ENCODE peak calls at places on chromosome 22, in eight cellular contexts. One of them, this sample, is unnamed.

GRCh38 chr22:45164217-45165123 is 745 bp downstream of the NUP50 start:
- DNase-seq in amygdala: no peak
- DNase-seq in left colon: peak
- DNase-seq in NCI-H460: no peak
- DNase-seq in EL: peak
- DNase-seq in fibroblast of lung: peak
- DNase-seq in A549: no peak
- DNase-seq in activated naive CD4-positive, alpha-beta T cell: peak
- DNase-seq in this sample: no peak

GRCh38 chr22:31637375-31637937 is 24.6 kb downstream of the PISD start:
- DNase-seq in amygdala: no peak
- DNase-seq in left colon: peak
- DNase-seq in NCI-H460: no peak
- DNase-seq in EL: no peak
- DNase-seq in fibroblast of lung: no peak
- DNase-seq in A549: no peak
- DNase-seq in activated naive CD4-positive, alpha-beta T cell: no peak
- DNase-seq in this sample: no peak

GRCh38 chr22:37627545-37627944 is 11.9 kb upstream of the SH3BP1 start:
- DNase-seq in amygdala: no peak
- DNase-seq in left colon: peak
- DNase-seq in NCI-H460: no peak
- DNase-seq in EL: no peak
- DNase-seq in fibroblast of lung: no peak
- DNase-seq in A549: no peak
- DNase-seq in activated naive CD4-positive, alpha-beta T cell: peak
- DNase-seq in this sample: no peak

GRCh38 chr22:36870250-36870649 is 9.4 kb downstream of the NCF4 start:
- DNase-seq in amygdala: no peak
- DNase-seq in left colon: no peak
- DNase-seq in NCI-H460: no peak
- DNase-seq in EL: no peak
- DNase-seq in fibroblast of lung: no peak
- DNase-seq in A549: peak
- DNase-seq in activated naive CD4-positive, alpha-beta T cell: no peak
- DNase-seq in this sample: no peak

GRCh38 chr22:40407021-40407761 is 36.8 kb downstream of the SGSM3 start:
- DNase-seq in amygdala: no peak
- DNase-seq in left colon: no peak
- DNase-seq in NCI-H460: no peak
- DNase-seq in EL: no peak
- DNase-seq in fibroblast of lung: no peak
- DNase-seq in A549: no peak
- DNase-seq in activated naive CD4-positive, alpha-beta T cell: no peak
- DNase-seq in this sample: no peak

GRCh38 chr22:21755855-21756284 is 20.3 kb upstream of the YPEL1 start:
- DNase-seq in amygdala: no peak
- DNase-seq in left colon: no peak
- DNase-seq in NCI-H460: no peak
- DNase-seq in EL: peak
- DNase-seq in fibroblast of lung: peak
- DNase-seq in A549: no peak
- DNase-seq in activated naive CD4-positive, alpha-beta T cell: no peak
- DNase-seq in this sample: peak

GRCh38 chr22:36328635-36329216 is 59.0 kb downstream of the MYH9 start:
- DNase-seq in amygdala: no peak
- DNase-seq in left colon: peak
- DNase-seq in NCI-H460: no peak
- DNase-seq in EL: peak
- DNase-seq in fibroblast of lung: peak
- DNase-seq in A549: peak
- DNase-seq in activated naive CD4-positive, alpha-beta T cell: no peak
- DNase-seq in this sample: peak

GRCh38 chr22:43441751-43442150 is 29.9 kb downstream of the MPPED1 start:
- DNase-seq in amygdala: no peak
- DNase-seq in left colon: no peak
- DNase-seq in NCI-H460: no peak
- DNase-seq in EL: no peak
- DNase-seq in fibroblast of lung: no peak
- DNase-seq in A549: no peak
- DNase-seq in activated naive CD4-positive, alpha-beta T cell: no peak
- DNase-seq in this sample: no peak

GRCh38 chr22:42280140-42280539 is 9.7 kb upstream of the TCF20 start:
- DNase-seq in amygdala: no peak
- DNase-seq in left colon: no peak
- DNase-seq in NCI-H460: no peak
- DNase-seq in EL: no peak
- DNase-seq in fibroblast of lung: no peak
- DNase-seq in A549: no peak
- DNase-seq in activated naive CD4-positive, alpha-beta T cell: no peak
- DNase-seq in this sample: no peak

GRCh38 chr22:47032091-47032943 is 269.9 kb downstream of the TBC1D22A start:
- DNase-seq in amygdala: no peak
- DNase-seq in left colon: peak
- DNase-seq in NCI-H460: no peak
- DNase-seq in EL: no peak
- DNase-seq in fibroblast of lung: no peak
- DNase-seq in A549: no peak
- DNase-seq in activated naive CD4-positive, alpha-beta T cell: no peak
- DNase-seq in this sample: no peak